ENCODE peak calls at places on chromosomes 4 and X, in five cellular contexts. One of them, this sample, is unnamed.

GRCh38 chrX:13721819-13722527 is 12.4 kb downstream of the TRAPPC2 start:
- DNase-seq in fibroblast of pulmonary artery: peak; percentile 65
- DNase-seq in psoas muscle: no peak
- DNase-seq in AG04450: peak; percentile 60
- DNase-seq in IMR-90: peak; percentile 86
- DNase-seq in this sample: no peak

GRCh38 chr4:177671845-177672244 is 229.6 kb upstream of the AGA start:
- DNase-seq in fibroblast of pulmonary artery: no peak
- DNase-seq in psoas muscle: no peak
- DNase-seq in AG04450: no peak
- DNase-seq in IMR-90: no peak
- DNase-seq in this sample: no peak

GRCh38 chrX:20374450-20374849 is 107.7 kb upstream of the RPS6KA3 start:
- DNase-seq in fibroblast of pulmonary artery: no peak
- DNase-seq in psoas muscle: no peak
- DNase-seq in AG04450: no peak
- DNase-seq in IMR-90: no peak
- DNase-seq in this sample: no peak

GRCh38 chr4:18421519-18421918 is 400.0 kb upstream of the LCORL start:
- DNase-seq in fibroblast of pulmonary artery: no peak
- DNase-seq in psoas muscle: no peak
- DNase-seq in AG04450: no peak
- DNase-seq in IMR-90: no peak
- DNase-seq in this sample: no peak

GRCh38 chrX:40729923-40730584 is 5.3 kb downstream of the MED14 start:
- DNase-seq in fibroblast of pulmonary artery: no peak
- DNase-seq in psoas muscle: no peak
- DNase-seq in AG04450: no peak
- DNase-seq in IMR-90: no peak
- DNase-seq in this sample: no peak

GRCh38 chr4:20760053-20760452 is 59.8 kb downstream of the PACRGL start:
- DNase-seq in fibroblast of pulmonary artery: peak; percentile 22
- DNase-seq in psoas muscle: no peak
- DNase-seq in AG04450: no peak
- DNase-seq in IMR-90: no peak
- DNase-seq in this sample: no peak

GRCh38 chr4:1375051-1375721 is 28.2 kb downstream of the UVSSA start:
- DNase-seq in fibroblast of pulmonary artery: no peak
- DNase-seq in psoas muscle: peak; percentile 8
- DNase-seq in AG04450: no peak
- DNase-seq in IMR-90: no peak
- DNase-seq in this sample: no peak

GRCh38 chr4:7904108-7904516 is 35.5 kb downstream of the AFAP1 start:
- DNase-seq in fibroblast of pulmonary artery: peak; percentile 95
- DNase-seq in psoas muscle: no peak
- DNase-seq in AG04450: peak; percentile 68
- DNase-seq in IMR-90: peak; percentile 89
- DNase-seq in this sample: no peak

GRCh38 chr4:122218762-122219161 is 66.6 kb downstream of the BLTP1 start:
- DNase-seq in fibroblast of pulmonary artery: peak; percentile 21
- DNase-seq in psoas muscle: no peak
- DNase-seq in AG04450: no peak
- DNase-seq in IMR-90: peak; percentile 7
- DNase-seq in this sample: no peak

GRCh38 chr4:121950680-121951569 is 935 bp downstream of the TRPC3 start:
- DNase-seq in fibroblast of pulmonary artery: no peak
- DNase-seq in psoas muscle: peak; percentile 18
- DNase-seq in AG04450: no peak
- DNase-seq in IMR-90: peak; percentile 18
- DNase-seq in this sample: no peak

GRCh38 chr4:41696768-41697167 is 51.8 kb downstream of the PHOX2B start:
- DNase-seq in fibroblast of pulmonary artery: no peak
- DNase-seq in psoas muscle: no peak
- DNase-seq in AG04450: no peak
- DNase-seq in IMR-90: no peak
- DNase-seq in this sample: no peak

GRCh38 chr4:90187148-90187884 is 60.1 kb downstream of the CCSER1 start:
- DNase-seq in fibroblast of pulmonary artery: no peak
- DNase-seq in psoas muscle: no peak
- DNase-seq in AG04450: no peak
- DNase-seq in IMR-90: no peak
- DNase-seq in this sample: no peak

GRCh38 chr4:148116264-148116663 is 325.9 kb downstream of the NR3C2 start:
- DNase-seq in fibroblast of pulmonary artery: peak; percentile 66
- DNase-seq in psoas muscle: no peak
- DNase-seq in AG04450: peak; percentile 36
- DNase-seq in IMR-90: peak; percentile 79
- DNase-seq in this sample: no peak

GRCh38 chr4:153261922-153262321 is 57.7 kb downstream of the TRIM2 start:
- DNase-seq in fibroblast of pulmonary artery: no peak
- DNase-seq in psoas muscle: no peak
- DNase-seq in AG04450: no peak
- DNase-seq in IMR-90: no peak
- DNase-seq in this sample: no peak

GRCh38 chrX:103688949-103689348 is 2.5 kb upstream of the MORF4L2 start:
- DNase-seq in fibroblast of pulmonary artery: peak; percentile 59
- DNase-seq in psoas muscle: no peak
- DNase-seq in AG04450: no peak
- DNase-seq in IMR-90: peak; percentile 44
- DNase-seq in this sample: no peak

GRCh38 chr4:159010563-159011260 is 92.2 kb upstream of the RAPGEF2 start:
- DNase-seq in fibroblast of pulmonary artery: peak; percentile 87
- DNase-seq in psoas muscle: peak; percentile 64
- DNase-seq in AG04450: peak; percentile 18
- DNase-seq in IMR-90: peak; percentile 67
- DNase-seq in this sample: peak; percentile 87

DNA sequence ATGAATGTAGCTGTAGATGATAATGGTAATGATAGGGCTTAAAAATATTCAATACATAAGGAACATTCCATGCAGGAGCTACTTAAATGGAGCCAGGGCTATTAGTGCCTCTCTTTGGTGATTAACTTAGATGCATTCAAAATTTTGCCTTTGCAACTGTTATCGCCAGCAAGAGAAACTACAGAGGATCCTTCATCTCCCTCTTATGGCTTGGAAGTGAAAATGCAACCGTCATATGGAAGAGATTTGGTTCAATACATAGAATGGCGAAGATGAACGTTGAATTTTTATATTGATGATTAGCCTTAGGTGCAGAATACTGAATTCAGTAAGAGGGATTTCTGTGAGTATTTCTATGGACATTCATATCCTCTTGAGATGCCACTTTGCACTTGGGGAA is 134.5 kb upstream of the NLGN4X start:
- DNase-seq in fibroblast of pulmonary artery: no peak
- DNase-seq in psoas muscle: no peak
- DNase-seq in AG04450: no peak
- DNase-seq in IMR-90: no peak
- DNase-seq in this sample: no peak
- TF ChIP-seq CTCF in fibroblast of pulmonary artery: no peak
- TF ChIP-seq CTCF in psoas muscle: no peak
- TF ChIP-seq CTCF in AG04450: no peak
- TF ChIP-seq CTCF in IMR-90: no peak
- TF ChIP-seq CTCF in this sample: no peak

GRCh38 chr4:109435635-109436034 is 2.0 kb downstream of the SEC24B start:
- DNase-seq in fibroblast of pulmonary artery: no peak
- DNase-seq in psoas muscle: no peak
- DNase-seq in AG04450: no peak
- DNase-seq in IMR-90: no peak
- DNase-seq in this sample: no peak
- H3K4me3 ChIP-seq in fibroblast of pulmonary artery: peak overlapping the region; percentile 70
- H3K4me3 ChIP-seq in psoas muscle: peak overlapping the region; percentile 91
- H3K4me3 ChIP-seq in AG04450: peak overlapping the region; percentile 81
- H3K4me3 ChIP-seq in IMR-90: no peak overlapping the region
- H3K4me3 ChIP-seq in this sample: peak overlapping the region; percentile 78

GRCh38 chr4:183599690-183600089 is 59.3 kb downstream of the RWDD4 start:
- DNase-seq in fibroblast of pulmonary artery: no peak
- DNase-seq in psoas muscle: no peak
- DNase-seq in AG04450: no peak
- DNase-seq in IMR-90: no peak
- DNase-seq in this sample: peak; percentile 39
- TF ChIP-seq CTCF in fibroblast of pulmonary artery: no peak
- TF ChIP-seq CTCF in psoas muscle: no peak
- TF ChIP-seq CTCF in AG04450: no peak
- TF ChIP-seq CTCF in IMR-90: no peak
- TF ChIP-seq CTCF in this sample: no peak

GRCh38 chr4:185637162-185637875 is 102.0 kb upstream of the PDLIM3 start:
- DNase-seq in fibroblast of pulmonary artery: no peak
- DNase-seq in psoas muscle: no peak
- DNase-seq in AG04450: no peak
- DNase-seq in IMR-90: no peak
- DNase-seq in this sample: no peak

GRCh38 chr4:185638093-185638492 is 102.8 kb upstream of the PDLIM3 start:
- DNase-seq in fibroblast of pulmonary artery: no peak
- DNase-seq in psoas muscle: no peak
- DNase-seq in AG04450: no peak
- DNase-seq in IMR-90: no peak
- DNase-seq in this sample: no peak

GRCh38 chr4:185640809-185641675 is 105.7 kb upstream of the PDLIM3 start:
- DNase-seq in fibroblast of pulmonary artery: peak; percentile 91
- DNase-seq in psoas muscle: no peak
- DNase-seq in AG04450: peak; percentile 41
- DNase-seq in IMR-90: peak; percentile 82
- DNase-seq in this sample: peak; percentile 48

GRCh38 chr4:185642907-185643306 is 107.6 kb upstream of the PDLIM3 start:
- DNase-seq in fibroblast of pulmonary artery: no peak
- DNase-seq in psoas muscle: no peak
- DNase-seq in AG04450: no peak
- DNase-seq in IMR-90: no peak
- DNase-seq in this sample: no peak

GRCh38 chr4:185638548-185639301 is 103.4 kb upstream of the PDLIM3 start:
- DNase-seq in fibroblast of pulmonary artery: peak; percentile 10
- DNase-seq in psoas muscle: peak; percentile 23
- DNase-seq in AG04450: no peak
- DNase-seq in IMR-90: no peak
- DNase-seq in this sample: no peak
- H3K4me3 ChIP-seq in fibroblast of pulmonary artery: peak overlapping the region; percentile 21
- H3K4me3 ChIP-seq in psoas muscle: peak overlapping the region; percentile 31
- H3K4me3 ChIP-seq in AG04450: no peak overlapping the region
- H3K4me3 ChIP-seq in IMR-90: no peak overlapping the region
- H3K4me3 ChIP-seq in this sample: no peak overlapping the region

DNA sequence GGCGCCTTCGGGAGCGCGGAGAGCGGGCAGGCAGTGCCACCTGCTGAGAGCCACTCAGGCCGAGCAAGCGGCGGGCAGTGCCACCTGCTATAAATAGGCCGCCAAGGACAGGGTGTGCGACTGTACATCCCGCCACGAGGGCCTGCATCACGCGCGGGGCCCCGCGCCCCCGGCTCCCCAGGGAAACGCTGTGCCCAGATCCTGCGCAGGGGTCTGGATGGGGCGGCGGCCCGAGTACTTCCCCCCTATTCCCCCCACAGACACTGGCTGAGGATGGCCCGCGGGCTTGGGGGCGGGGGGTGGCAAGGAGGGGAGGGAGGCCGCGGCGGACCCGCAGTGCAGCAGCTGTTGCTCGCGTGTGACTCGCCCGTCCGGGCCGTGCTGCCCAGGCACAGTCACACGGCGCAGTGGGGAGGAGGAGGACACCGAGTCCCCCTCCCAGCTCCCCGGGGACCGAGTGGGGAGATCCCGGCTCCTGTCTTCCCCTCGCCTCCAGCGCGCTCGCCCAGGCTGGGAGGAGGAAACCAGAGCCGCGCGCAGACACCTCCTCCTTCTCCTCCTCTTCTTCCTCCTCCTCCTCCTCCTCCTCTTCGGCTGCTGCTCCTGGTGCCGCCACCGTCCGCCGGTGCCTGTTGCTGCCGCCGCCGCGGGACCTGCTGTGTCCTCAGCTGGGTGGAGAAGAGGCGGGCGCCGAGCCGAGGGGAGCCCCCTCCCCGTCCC is at the start of gene TBC1D1:
- DNase-seq in fibroblast of pulmonary artery: no peak
- DNase-seq in psoas muscle: peak; percentile 70
- DNase-seq in AG04450: no peak
- DNase-seq in IMR-90: no peak
- DNase-seq in this sample: no peak
- TF ChIP-seq CTCF in fibroblast of pulmonary artery: no peak
- TF ChIP-seq CTCF in psoas muscle: peak; percentile 28
- TF ChIP-seq CTCF in AG04450: no peak
- TF ChIP-seq CTCF in IMR-90: no peak
- TF ChIP-seq CTCF in this sample: peak; percentile 33

GRCh38 chr4:23878912-23879732 is 10.7 kb downstream of the PPARGC1A start:
- DNase-seq in fibroblast of pulmonary artery: no peak
- DNase-seq in psoas muscle: no peak
- DNase-seq in AG04450: no peak
- DNase-seq in IMR-90: peak; percentile 28
- DNase-seq in this sample: no peak

GRCh38 chr4:23881674-23882337 is 8.0 kb downstream of the PPARGC1A start:
- DNase-seq in fibroblast of pulmonary artery: no peak
- DNase-seq in psoas muscle: no peak
- DNase-seq in AG04450: no peak
- DNase-seq in IMR-90: no peak
- DNase-seq in this sample: no peak

GRCh38 chr4:23882976-23883531 is 6.8 kb downstream of the PPARGC1A start:
- DNase-seq in fibroblast of pulmonary artery: no peak
- DNase-seq in psoas muscle: no peak
- DNase-seq in AG04450: no peak
- DNase-seq in IMR-90: no peak
- DNase-seq in this sample: no peak

GRCh38 chr4:23878235-23878861 is 11.5 kb downstream of the PPARGC1A start:
- DNase-seq in fibroblast of pulmonary artery: no peak
- DNase-seq in psoas muscle: no peak
- DNase-seq in AG04450: no peak
- DNase-seq in IMR-90: no peak
- DNase-seq in this sample: no peak

GRCh38 chr4:23881052-23881501 is 8.8 kb downstream of the PPARGC1A start:
- DNase-seq in fibroblast of pulmonary artery: peak; percentile 17
- DNase-seq in psoas muscle: no peak
- DNase-seq in AG04450: no peak
- DNase-seq in IMR-90: no peak
- DNase-seq in this sample: no peak
- H3K4me3 ChIP-seq in fibroblast of pulmonary artery: no peak overlapping the region
- H3K4me3 ChIP-seq in psoas muscle: peak overlapping the region; percentile 27
- H3K4me3 ChIP-seq in AG04450: no peak overlapping the region
- H3K4me3 ChIP-seq in IMR-90: no peak overlapping the region
- H3K4me3 ChIP-seq in this sample: no peak overlapping the region

GRCh38 chr4:185209031-185209851 is at the start of gene SNX25:
- DNase-seq in fibroblast of pulmonary artery: peak; percentile 73
- DNase-seq in psoas muscle: peak; percentile 88
- DNase-seq in AG04450: no peak
- DNase-seq in IMR-90: peak; percentile 65
- DNase-seq in this sample: no peak
- TF ChIP-seq CTCF in fibroblast of pulmonary artery: no peak
- TF ChIP-seq CTCF in psoas muscle: peak; percentile 21
- TF ChIP-seq CTCF in AG04450: no peak
- TF ChIP-seq CTCF in IMR-90: peak; percentile 23
- TF ChIP-seq CTCF in this sample: no peak

DNA sequence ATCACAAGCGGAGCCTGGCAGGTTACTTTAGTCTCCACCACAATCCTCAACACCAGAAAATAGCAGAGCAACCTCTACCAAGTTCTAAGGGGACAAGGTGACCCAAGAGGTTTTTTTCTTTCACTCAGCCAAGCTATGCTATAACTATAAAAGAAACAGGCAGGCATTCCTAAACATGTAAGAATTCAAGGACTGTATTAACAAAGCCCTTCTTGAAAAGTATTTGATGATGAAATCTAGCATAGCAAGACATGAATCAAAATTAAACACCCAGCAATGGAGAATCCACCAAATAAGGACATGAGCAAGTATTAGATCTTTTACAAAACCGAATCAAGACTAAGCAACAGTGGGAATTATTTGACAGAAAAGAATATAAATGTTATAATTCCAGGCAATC is 25.7 kb upstream of the C1QTNF7 start:
- DNase-seq in fibroblast of pulmonary artery: peak; percentile 66
- DNase-seq in psoas muscle: no peak
- DNase-seq in AG04450: peak; percentile 55
- DNase-seq in IMR-90: peak; percentile 80
- DNase-seq in this sample: no peak
- H3K4me3 ChIP-seq in fibroblast of pulmonary artery: no peak overlapping the region
- H3K4me3 ChIP-seq in psoas muscle: no peak overlapping the region
- H3K4me3 ChIP-seq in AG04450: no peak overlapping the region
- H3K4me3 ChIP-seq in IMR-90: no peak overlapping the region
- H3K4me3 ChIP-seq in this sample: no peak overlapping the region

GRCh38 chr4:108018884-108019187 is 29.1 kb downstream of the HADH start:
- DNase-seq in fibroblast of pulmonary artery: no peak
- DNase-seq in psoas muscle: no peak
- DNase-seq in AG04450: no peak
- DNase-seq in IMR-90: no peak
- DNase-seq in this sample: no peak
- TF ChIP-seq CTCF in fibroblast of pulmonary artery: no peak
- TF ChIP-seq CTCF in psoas muscle: no peak
- TF ChIP-seq CTCF in AG04450: no peak
- TF ChIP-seq CTCF in IMR-90: no peak
- TF ChIP-seq CTCF in this sample: no peak